ENCODE peak calls at places on chromosomes 11 and 22, in seven cellular contexts. One of them, this sample, is unnamed.

GRCh38 chr22:21816787-21817496 is 50.5 kb downstream of the MAPK1 start:
- DNase-seq in non-pigmented ciliary epithelial cell: peak; percentile 77
- DNase-seq in hepatocyte: peak; percentile 36
- DNase-seq in stimulated activated CD8-positive, alpha-beta memory T cell treated with anti-CD3 and anti-CD28 coated beads, Interleukin-15, amount 100 ng/mL, for 4 hours: no peak
- DNase-seq in effector CD4-positive, alpha-beta T cell: peak; percentile 32
- DNase-seq in stimulated activated CD4-positive, alpha-beta T cell treated with anti-CD3 and anti-CD28 coated beads, Interleukin-15, amount 100 ng/mL, for 24 hours: peak; percentile 18
- DNase-seq in posterior cingulate gyrus: no peak
- DNase-seq in this sample: no peak

GRCh38 chr11:94558468-94558867 is 8.7 kb upstream of the PIWIL4 start:
- DNase-seq in stimulated activated CD4-positive, alpha-beta T cell treated with anti-CD3 and anti-CD28 coated beads, Interleukin-15, amount 100 ng/mL, for 24 hours: no peak
- DNase-seq in posterior cingulate gyrus: no peak
- DNase-seq in non-pigmented ciliary epithelial cell: no peak
- DNase-seq in hepatocyte: no peak
- DNase-seq in effector CD4-positive, alpha-beta T cell: no peak
- DNase-seq in stimulated activated CD8-positive, alpha-beta memory T cell treated with anti-CD3 and anti-CD28 coated beads, Interleukin-15, amount 100 ng/mL, for 4 hours: no peak
- DNase-seq in this sample: no peak

GRCh38 chr11:45332486-45332934 is 46.4 kb upstream of the SYT13 start:
- DNase-seq in posterior cingulate gyrus: peak; percentile 72
- DNase-seq in non-pigmented ciliary epithelial cell: peak; percentile 1
- DNase-seq in stimulated activated CD8-positive, alpha-beta memory T cell treated with anti-CD3 and anti-CD28 coated beads, Interleukin-15, amount 100 ng/mL, for 4 hours: no peak
- DNase-seq in hepatocyte: peak; percentile 56
- DNase-seq in stimulated activated CD4-positive, alpha-beta T cell treated with anti-CD3 and anti-CD28 coated beads, Interleukin-15, amount 100 ng/mL, for 24 hours: peak; percentile 50
- DNase-seq in effector CD4-positive, alpha-beta T cell: no peak
- DNase-seq in this sample: no peak

GRCh38 chr11:126163074-126163700 is 48.3 kb downstream of the RPUSD4 start:
- DNase-seq in effector CD4-positive, alpha-beta T cell: no peak
- DNase-seq in posterior cingulate gyrus: peak; percentile 91
- DNase-seq in stimulated activated CD8-positive, alpha-beta memory T cell treated with anti-CD3 and anti-CD28 coated beads, Interleukin-15, amount 100 ng/mL, for 4 hours: no peak
- DNase-seq in non-pigmented ciliary epithelial cell: peak; percentile 17
- DNase-seq in hepatocyte: peak; percentile 85
- DNase-seq in stimulated activated CD4-positive, alpha-beta T cell treated with anti-CD3 and anti-CD28 coated beads, Interleukin-15, amount 100 ng/mL, for 24 hours: no peak
- DNase-seq in this sample: no peak

GRCh38 chr11:100823360-100823759 is 136.3 kb downstream of the ARHGAP42 start:
- DNase-seq in posterior cingulate gyrus: no peak
- DNase-seq in stimulated activated CD4-positive, alpha-beta T cell treated with anti-CD3 and anti-CD28 coated beads, Interleukin-15, amount 100 ng/mL, for 24 hours: no peak
- DNase-seq in effector CD4-positive, alpha-beta T cell: no peak
- DNase-seq in non-pigmented ciliary epithelial cell: no peak
- DNase-seq in hepatocyte: no peak
- DNase-seq in stimulated activated CD8-positive, alpha-beta memory T cell treated with anti-CD3 and anti-CD28 coated beads, Interleukin-15, amount 100 ng/mL, for 4 hours: no peak
- DNase-seq in this sample: no peak

GRCh38 chr22:38467904-38468760 is at the start of gene KDELR3:
- DNase-seq in effector CD4-positive, alpha-beta T cell: no peak
- DNase-seq in stimulated activated CD4-positive, alpha-beta T cell treated with anti-CD3 and anti-CD28 coated beads, Interleukin-15, amount 100 ng/mL, for 24 hours: peak; percentile 82
- DNase-seq in stimulated activated CD8-positive, alpha-beta memory T cell treated with anti-CD3 and anti-CD28 coated beads, Interleukin-15, amount 100 ng/mL, for 4 hours: peak; percentile 25
- DNase-seq in posterior cingulate gyrus: peak; percentile 77
- DNase-seq in non-pigmented ciliary epithelial cell: no peak
- DNase-seq in hepatocyte: peak; percentile 92
- DNase-seq in this sample: peak; percentile 71

GRCh38 chr11:123221074-123221473 is 26.0 kb upstream of the CLMP start:
- DNase-seq in stimulated activated CD8-positive, alpha-beta memory T cell treated with anti-CD3 and anti-CD28 coated beads, Interleukin-15, amount 100 ng/mL, for 4 hours: no peak
- DNase-seq in stimulated activated CD4-positive, alpha-beta T cell treated with anti-CD3 and anti-CD28 coated beads, Interleukin-15, amount 100 ng/mL, for 24 hours: no peak
- DNase-seq in non-pigmented ciliary epithelial cell: no peak
- DNase-seq in hepatocyte: no peak
- DNase-seq in posterior cingulate gyrus: no peak
- DNase-seq in effector CD4-positive, alpha-beta T cell: no peak
- DNase-seq in this sample: no peak

GRCh38 chr11:12224537-12224893 is 114.1 kb downstream of the MICAL2 start:
- DNase-seq in effector CD4-positive, alpha-beta T cell: peak; percentile 76
- DNase-seq in stimulated activated CD4-positive, alpha-beta T cell treated with anti-CD3 and anti-CD28 coated beads, Interleukin-15, amount 100 ng/mL, for 24 hours: peak; percentile 94
- DNase-seq in posterior cingulate gyrus: peak; percentile 91
- DNase-seq in stimulated activated CD8-positive, alpha-beta memory T cell treated with anti-CD3 and anti-CD28 coated beads, Interleukin-15, amount 100 ng/mL, for 4 hours: peak; percentile 75
- DNase-seq in non-pigmented ciliary epithelial cell: no peak
- DNase-seq in hepatocyte: no peak
- DNase-seq in this sample: peak; percentile 78

GRCh38 chr11:1829039-1829820 is 5.6 kb upstream of the SYT8 start:
- DNase-seq in non-pigmented ciliary epithelial cell: no peak
- DNase-seq in posterior cingulate gyrus: peak; percentile 63
- DNase-seq in effector CD4-positive, alpha-beta T cell: no peak
- DNase-seq in stimulated activated CD4-positive, alpha-beta T cell treated with anti-CD3 and anti-CD28 coated beads, Interleukin-15, amount 100 ng/mL, for 24 hours: no peak
- DNase-seq in stimulated activated CD8-positive, alpha-beta memory T cell treated with anti-CD3 and anti-CD28 coated beads, Interleukin-15, amount 100 ng/mL, for 4 hours: no peak
- DNase-seq in hepatocyte: no peak
- DNase-seq in this sample: peak; percentile 72

GRCh38 chr11:7485136-7485853 is at the start of gene OLFML1:
- DNase-seq in hepatocyte: peak; percentile 34
- DNase-seq in effector CD4-positive, alpha-beta T cell: no peak
- DNase-seq in stimulated activated CD4-positive, alpha-beta T cell treated with anti-CD3 and anti-CD28 coated beads, Interleukin-15, amount 100 ng/mL, for 24 hours: no peak
- DNase-seq in stimulated activated CD8-positive, alpha-beta memory T cell treated with anti-CD3 and anti-CD28 coated beads, Interleukin-15, amount 100 ng/mL, for 4 hours: no peak
- DNase-seq in posterior cingulate gyrus: no peak
- DNase-seq in non-pigmented ciliary epithelial cell: no peak
- DNase-seq in this sample: no peak

GRCh38 chr11:64804346-64805210 is 1.6 kb upstream of the MAP4K2 start:
- DNase-seq in stimulated activated CD4-positive, alpha-beta T cell treated with anti-CD3 and anti-CD28 coated beads, Interleukin-15, amount 100 ng/mL, for 24 hours: no peak
- DNase-seq in non-pigmented ciliary epithelial cell: no peak
- DNase-seq in stimulated activated CD8-positive, alpha-beta memory T cell treated with anti-CD3 and anti-CD28 coated beads, Interleukin-15, amount 100 ng/mL, for 4 hours: no peak
- DNase-seq in hepatocyte: no peak
- DNase-seq in posterior cingulate gyrus: peak; percentile 81
- DNase-seq in effector CD4-positive, alpha-beta T cell: no peak
- DNase-seq in this sample: no peak

GRCh38 chr22:44736581-44737413 is 15.6 kb upstream of the ARHGAP8 start:
- DNase-seq in posterior cingulate gyrus: peak; percentile 83
- DNase-seq in effector CD4-positive, alpha-beta T cell: no peak
- DNase-seq in stimulated activated CD4-positive, alpha-beta T cell treated with anti-CD3 and anti-CD28 coated beads, Interleukin-15, amount 100 ng/mL, for 24 hours: no peak
- DNase-seq in stimulated activated CD8-positive, alpha-beta memory T cell treated with anti-CD3 and anti-CD28 coated beads, Interleukin-15, amount 100 ng/mL, for 4 hours: no peak
- DNase-seq in non-pigmented ciliary epithelial cell: no peak
- DNase-seq in hepatocyte: no peak
- DNase-seq in this sample: peak; percentile 11

GRCh38 chr11:97742717-97743116 is 1278.0 kb upstream of the CNTN5 start:
- DNase-seq in effector CD4-positive, alpha-beta T cell: no peak
- DNase-seq in stimulated activated CD8-positive, alpha-beta memory T cell treated with anti-CD3 and anti-CD28 coated beads, Interleukin-15, amount 100 ng/mL, for 4 hours: no peak
- DNase-seq in stimulated activated CD4-positive, alpha-beta T cell treated with anti-CD3 and anti-CD28 coated beads, Interleukin-15, amount 100 ng/mL, for 24 hours: no peak
- DNase-seq in posterior cingulate gyrus: no peak
- DNase-seq in non-pigmented ciliary epithelial cell: no peak
- DNase-seq in hepatocyte: no peak
- DNase-seq in this sample: no peak